ENCODE peak calls at places on chromosome X, in six cellular contexts. U is NCI-H510A treated with DMSO at 0.1 percent for 48 hours, O is Right ventricle myocardium inferior, B is NAMALWA, E is smooth muscle cell of the brain vasculature, S is posterior cingulate gyrus. W is an unnamed sample.

GRCh38 chrX:137545711-137546651 is 19.9 kb upstream of the ZIC3 start:
- DNase-seq in B (no peak), S (no peak), E (no peak), U (no peak), O (no peak), W (no peak)

GRCh38 chrX:4358577-4358976 is 645.1 kb upstream of the PRKX start:
- DNase-seq in O (no peak), U (no peak), B (no peak), S (no peak), E (no peak), W (no peak)

GRCh38 chrX:7385131-7385530 is 237.2 kb upstream of the PUDP start:
- DNase-seq in B (no peak), S (no peak), O (no peak), U (no peak), E (no peak), W (no peak)

GRCh38 chrX:17692709-17693346 is 44.5 kb upstream of the SCML1 start:
- DNase-seq in S (no peak), B (no peak), O (no peak), E (no peak), U (peak; percentile 83), W (no peak)

GRCh38 chrX:16573781-16574180 is 76.2 kb upstream of the S100G start:
- DNase-seq in S (no peak), E (peak; percentile 51), U (no peak), O (no peak), B (no peak), W (no peak)

GRCh38 chrX:112808007-112808406 is 32.6 kb downstream of the AMOT start:
- DNase-seq in S (no peak), U (no peak), E (no peak), B (no peak), O (no peak), W (no peak)

GRCh38 chrX:47187106-47187677 is 6.4 kb upstream of the UBA1 start:
- DNase-seq in E (no peak), O (no peak), U (no peak), S (no peak), B (peak; percentile 16), W (no peak)

GRCh38 chrX:40153335-40154221 is 55.8 kb upstream of the BCOR start:
- DNase-seq in U (peak; percentile 53), B (peak; percentile 74), E (no peak), S (no peak), O (peak; percentile 84), W (peak; percentile 74)

W was measured in GM12865.